ENCODE peak calls at places on chromosomes 11 and 22, in eight cellular contexts. S is EL, Y is glutamatergic neuron, N is midbrain, D is activated T-cell treated with anti-CD3 and anti-CD28 coated beads for 1 hour, X is HT-29, B is smooth muscle cell of the brain vasculature, Q is AG09319. V is an unnamed sample.

GRCh38 chr11:2891901-2892214 is 6.3 kb upstream of the CDKN1C start:
- DNase-seq in S (no peak), Y (no peak), N (no peak), D (no peak), X (no peak), B (no peak), Q (no peak), V (no peak)

GRCh38 chr11:28107331-28107725 is 628 bp downstream of the KIF18A start:
- DNase-seq in S (no peak), Y (no peak), N (no peak), D (no peak), X (no peak), B (no peak), Q (no peak), V (peak)

GRCh38 chr11:11871991-11872401 is 30.2 kb downstream of the USP47 start:
- DNase-seq in S (no peak), Y (no peak), N (no peak), D (no peak), X (no peak), B (no peak), Q (no peak), V (no peak)

GRCh38 chr11:1437500-1437899 is 47.8 kb downstream of the BRSK2 start:
- DNase-seq in S (peak), Y (no peak), N (no peak), D (no peak), X (peak), B (no peak), Q (no peak), V (no peak)

GRCh38 chr11:71120346-71120963 is 131.9 kb downstream of the SHANK2 start:
- DNase-seq in S (peak), Y (no peak), N (peak), D (no peak), X (peak), B (no peak), Q (no peak), V (no peak)

GRCh38 chr22:21020802-21021429 is 6.0 kb downstream of the P2RX6 start:
- DNase-seq in S (peak), Y (no peak), N (no peak), D (no peak), X (no peak), B (no peak), Q (no peak), V (no peak)

GRCh38 chr22:29457730-29458129 is 19.3 kb downstream of the RFPL1 start:
- DNase-seq in S (peak), Y (peak), N (no peak), D (no peak), X (peak), B (no peak), Q (no peak), V (no peak)

GRCh38 chr11:96707273-96707672 is 317.5 kb downstream of the JRKL start:
- DNase-seq in S (no peak), Y (no peak), N (no peak), D (no peak), X (no peak), B (no peak), Q (no peak), V (no peak)

GRCh38 chr11:94845622-94846021 is 77.5 kb downstream of the AMOTL1 start:
- DNase-seq in S (no peak), Y (no peak), N (no peak), D (no peak), X (peak), B (peak), Q (no peak), V (no peak)

GRCh38 chr22:25582946-25583345 is 18.5 kb downstream of the GRK3 start:
- DNase-seq in S (peak), Y (no peak), N (no peak), D (no peak), X (no peak), B (no peak), Q (no peak), V (no peak)

GRCh38 chr11:102318469-102318868 is 1.2 kb downstream of the BIRC3 start:
- DNase-seq in S (peak), Y (no peak), N (no peak), D (no peak), X (no peak), B (no peak), Q (no peak), V (peak)

GRCh38 chr11:24747275-24748251 is 250.7 kb downstream of the LUZP2 start:
- DNase-seq in S (no peak), Y (no peak), N (no peak), D (no peak), X (no peak), B (no peak), Q (no peak), V (no peak)

GRCh38 chr11:13446444-13446843 is 16.6 kb downstream of the BTBD10 start:
- DNase-seq in S (peak), Y (no peak), N (no peak), D (no peak), X (no peak), B (no peak), Q (no peak), V (no peak)

GRCh38 chr11:46727952-46728658 is 9.1 kb downstream of the F2 start:
- DNase-seq in S (no peak), Y (no peak), N (no peak), D (no peak), X (no peak), B (no peak), Q (no peak), V (no peak)

GRCh38 chr22:17633217-17633997 is 4.9 kb upstream of the ATP6V1E1 start:
- DNase-seq in S (peak), Y (no peak), N (no peak), D (no peak), X (peak), B (no peak), Q (no peak), V (no peak)

GRCh38 chr22:31206896-31207687 is 5.0 kb upstream of the LIMK2 start:
- DNase-seq in S (no peak), Y (no peak), N (no peak), D (no peak), X (peak), B (no peak), Q (no peak), V (no peak)

GRCh38 chr22:42920101-42920820 is 63.2 kb upstream of the ARFGAP3 start:
- DNase-seq in S (peak), Y (no peak), N (no peak), D (no peak), X (no peak), B (no peak), Q (no peak), V (no peak)